ENCODE peak calls at places on chromosomes 7 and 10, in four cellular contexts. One of them, this sample, is unnamed.

GRCh38 chr7:129684777-129685176 is 73.3 kb downstream of the NRF1 start:
- DNase-seq in NCI-H1930: peak; percentile 21
- DNase-seq in stimulated activated CD4-positive, alpha-beta T cell treated with anti-CD3 and anti-CD28 coated beads, Interleukin-1b, Interleukin-23, amount 100 ng/mL, for 1 hour: no peak
- DNase-seq in epithelial cell of esophagus: no peak
- DNase-seq in this sample: no peak

GRCh38 chr10:43093423-43094090 is 16.7 kb downstream of the RET start:
- DNase-seq in NCI-H1930: no peak
- DNase-seq in stimulated activated CD4-positive, alpha-beta T cell treated with anti-CD3 and anti-CD28 coated beads, Interleukin-1b, Interleukin-23, amount 100 ng/mL, for 1 hour: no peak
- DNase-seq in epithelial cell of esophagus: peak; percentile 15
- DNase-seq in this sample: peak; percentile 45

GRCh38 chr10:65313406-65313805 is 1612.4 kb upstream of the LRRTM3 start:
- DNase-seq in NCI-H1930: no peak
- DNase-seq in stimulated activated CD4-positive, alpha-beta T cell treated with anti-CD3 and anti-CD28 coated beads, Interleukin-1b, Interleukin-23, amount 100 ng/mL, for 1 hour: no peak
- DNase-seq in epithelial cell of esophagus: no peak
- DNase-seq in this sample: peak; percentile 82

GRCh38 chr7:106895246-106895864 is 30.3 kb downstream of the PIK3CG start:
- DNase-seq in NCI-H1930: no peak
- DNase-seq in stimulated activated CD4-positive, alpha-beta T cell treated with anti-CD3 and anti-CD28 coated beads, Interleukin-1b, Interleukin-23, amount 100 ng/mL, for 1 hour: no peak
- DNase-seq in epithelial cell of esophagus: no peak
- DNase-seq in this sample: no peak

GRCh38 chr10:13724484-13724883 is 137.7 kb downstream of the PRPF18 start:
- DNase-seq in NCI-H1930: no peak
- DNase-seq in stimulated activated CD4-positive, alpha-beta T cell treated with anti-CD3 and anti-CD28 coated beads, Interleukin-1b, Interleukin-23, amount 100 ng/mL, for 1 hour: no peak
- DNase-seq in epithelial cell of esophagus: no peak
- DNase-seq in this sample: no peak

GRCh38 chr10:100886946-100887345 is 25.8 kb upstream of the SLF2 start:
- DNase-seq in NCI-H1930: no peak
- DNase-seq in stimulated activated CD4-positive, alpha-beta T cell treated with anti-CD3 and anti-CD28 coated beads, Interleukin-1b, Interleukin-23, amount 100 ng/mL, for 1 hour: no peak
- DNase-seq in epithelial cell of esophagus: no peak
- DNase-seq in this sample: no peak

GRCh38 chr7:66542528-66543373 is 85.9 kb upstream of the KCTD7 start:
- DNase-seq in NCI-H1930: no peak
- DNase-seq in stimulated activated CD4-positive, alpha-beta T cell treated with anti-CD3 and anti-CD28 coated beads, Interleukin-1b, Interleukin-23, amount 100 ng/mL, for 1 hour: no peak
- DNase-seq in epithelial cell of esophagus: peak; percentile 23
- DNase-seq in this sample: peak; percentile 37

GRCh38 chr10:92126100-92126650 is 164.7 kb downstream of the CPEB3 start:
- DNase-seq in NCI-H1930: no peak
- DNase-seq in stimulated activated CD4-positive, alpha-beta T cell treated with anti-CD3 and anti-CD28 coated beads, Interleukin-1b, Interleukin-23, amount 100 ng/mL, for 1 hour: no peak
- DNase-seq in epithelial cell of esophagus: peak; percentile 56
- DNase-seq in this sample: peak; percentile 68

GRCh38 chr10:60480865-60481563 is 91.3 kb upstream of the ANK3 start:
- DNase-seq in NCI-H1930: no peak
- DNase-seq in stimulated activated CD4-positive, alpha-beta T cell treated with anti-CD3 and anti-CD28 coated beads, Interleukin-1b, Interleukin-23, amount 100 ng/mL, for 1 hour: no peak
- DNase-seq in epithelial cell of esophagus: peak; percentile 96
- DNase-seq in this sample: peak; percentile 100

GRCh38 chr7:130943981-130944380 is 210.0 kb upstream of the KLF14 start:
- DNase-seq in NCI-H1930: no peak
- DNase-seq in stimulated activated CD4-positive, alpha-beta T cell treated with anti-CD3 and anti-CD28 coated beads, Interleukin-1b, Interleukin-23, amount 100 ng/mL, for 1 hour: no peak
- DNase-seq in epithelial cell of esophagus: no peak
- DNase-seq in this sample: peak; percentile 26

GRCh38 chr7:142562688-142563087 is 186.6 kb upstream of the PRSS1 start:
- DNase-seq in NCI-H1930: no peak
- DNase-seq in stimulated activated CD4-positive, alpha-beta T cell treated with anti-CD3 and anti-CD28 coated beads, Interleukin-1b, Interleukin-23, amount 100 ng/mL, for 1 hour: no peak
- DNase-seq in epithelial cell of esophagus: no peak
- DNase-seq in this sample: no peak

This sample was measured in PC-3.